ENCODE peak calls at places on chromosomes 12 and 14, in four cellular contexts. Y is NB4, H is stomach, X is lower leg skin. D is an unnamed sample.

GRCh38 chr12:728781-729180 is 23.6 kb upstream of the WNK1 start:
- DNase-seq in Y (no peak), H (no peak), X (no peak), D (no peak)

GRCh38 chr12:119208626-119209061 is 29.9 kb downstream of the HSPB8 start:
- DNase-seq in Y (no peak), H (peak), X (peak), D (peak)

GRCh38 chr12:79344855-79345840 is 345.6 kb downstream of the PAWR start:
- DNase-seq in Y (peak), H (no peak), X (no peak), D (no peak)

GRCh38 chr14:105117257-105117646 is 51.3 kb downstream of the JAG2 start:
- DNase-seq in Y (no peak), H (no peak), X (no peak), D (no peak)

GRCh38 chr12:64181504-64182291 is 40.4 kb downstream of the KICS2 start:
- DNase-seq in Y (peak), H (peak), X (peak), D (no peak)

GRCh38 chr12:80815351-80815750 is 98.6 kb downstream of the MYF5 start:
- DNase-seq in Y (no peak), H (no peak), X (no peak), D (no peak)

GRCh38 chr12:11812558-11813421 is 163.3 kb downstream of the ETV6 start:
- DNase-seq in Y (peak), H (no peak), X (no peak), D (no peak)

GRCh38 chr14:105477659-105478623 is 3.3 kb downstream of the CRIP2 start:
- DNase-seq in Y (peak), H (no peak), X (no peak), D (no peak)

GRCh38 chr12:108547633-108548172 is 13.3 kb downstream of the SART3 start:
- DNase-seq in Y (no peak), H (no peak), X (no peak), D (peak)

GRCh38 chr12:15540469-15540872 is 218.2 kb downstream of the PTPRO start:
- DNase-seq in Y (no peak), H (no peak), X (no peak), D (no peak)

GRCh38 chr12:108605000-108605689 is 7.3 kb upstream of the TMEM119 start:
- DNase-seq in Y (no peak), H (no peak), X (no peak), D (no peak)

GRCh38 chr14:96638041-96638855 is 136.1 kb downstream of the PAPOLA start:
- DNase-seq in Y (no peak), H (peak), X (no peak), D (peak)

GRCh38 chr14:54537651-54538050 is 27.9 kb downstream of the CGRRF1 start:
- DNase-seq in Y (no peak), H (no peak), X (no peak), D (no peak)

GRCh38 chr12:3137268-3137761 is 60.1 kb downstream of the TSPAN9 start:
- DNase-seq in Y (no peak), H (no peak), X (no peak), D (no peak)

GRCh38 chr14:54593860-54594259 is 26.9 kb downstream of the SAMD4A start:
- DNase-seq in Y (no peak), H (no peak), X (no peak), D (no peak)

GRCh38 chr14:91368681-91369416 is 48.8 kb downstream of the CCDC88C start:
- DNase-seq in Y (no peak), H (no peak), X (no peak), D (no peak)

GRCh38 chr12:22029491-22029890 is 16.5 kb upstream of the CMAS start:
- DNase-seq in Y (no peak), H (no peak), X (no peak), D (no peak)

GRCh38 chr14:95320076-95320895 is 578 bp upstream of the CLMN start:
- DNase-seq in Y (no peak), H (no peak), X (no peak), D (no peak)

GRCh38 chr12:28578833-28579252 is 388.6 kb downstream of the CCDC91 start:
- DNase-seq in Y (no peak), H (no peak), X (no peak), D (no peak)

GRCh38 chr12:89348894-89349669 is 3.2 kb downstream of the DUSP6 start:
- DNase-seq in Y (peak), H (no peak), X (no peak), D (no peak)

GRCh38 chr12:19402743-19403400 is 36.4 kb upstream of the AEBP2 start:
- DNase-seq in Y (no peak), H (peak), X (no peak), D (no peak)

GRCh38 chr12:119115296-119115905 is 63.3 kb upstream of the HSPB8 start:
- DNase-seq in Y (peak), H (no peak), X (peak), D (no peak)

GRCh38 chr12:11593013-11593412 is 56.5 kb upstream of the ETV6 start:
- DNase-seq in Y (no peak), H (no peak), X (no peak), D (no peak)

GRCh38 chr12:56670836-56671235 is 17.2 kb downstream of the PTGES3 start:
- DNase-seq in Y (no peak), H (no peak), X (no peak), D (no peak)

GRCh38 chr12:16437281-16437816 is 89.9 kb downstream of the MGST1 start:
- DNase-seq in Y (no peak), H (no peak), X (no peak), D (no peak)

GRCh38 chr14:75182820-75183219 is 6.4 kb upstream of the TMED10 start:
- DNase-seq in Y (peak), H (no peak), X (no peak), D (no peak)

GRCh38 chr14:33848706-33849454 is 102.0 kb downstream of the EGLN3 start:
- DNase-seq in Y (peak), H (peak), X (no peak), D (peak)

GRCh38 chr12:113422030-113422900 is at the start of gene SDSL:
- DNase-seq in Y (peak), H (peak), X (peak), D (peak)

GRCh38 chr12:131375972-131376345 is 334.9 kb upstream of the SFSWAP start:
- DNase-seq in Y (no peak), H (no peak), X (no peak), D (no peak)

GRCh38 chr14:37150414-37150813 is 22.0 kb downstream of the SLC25A21 start:
- DNase-seq in Y (peak), H (no peak), X (no peak), D (no peak)

GRCh38 chr14:99234982-99235491 is 37.0 kb downstream of the BCL11B start:
- DNase-seq in Y (peak), H (no peak), X (no peak), D (no peak)

GRCh38 chr12:13044002-13044858 is at the start of gene FAM234B:
- DNase-seq in Y (peak), H (peak), X (peak), D (peak)

GRCh38 chr14:22567437-22567836 is 21.6 kb downstream of the DAD1 start:
- DNase-seq in Y (no peak), H (no peak), X (no peak), D (no peak)

GRCh38 chr14:75531660-75532317 is 9.5 kb downstream of the BATF start:
- DNase-seq in Y (no peak), H (no peak), X (no peak), D (peak)

GRCh38 chr12:10223208-10223607 is 10.5 kb downstream of the GABARAPL1 start:
- DNase-seq in Y (no peak), H (no peak), X (no peak), D (no peak)

GRCh38 chr14:95500772-95501401 is 15.6 kb downstream of the SYNE3 start:
- DNase-seq in Y (no peak), H (peak), X (no peak), D (no peak)

GRCh38 chr12:47545938-47546609 is 159.8 kb downstream of the RPAP3 start:
- DNase-seq in Y (no peak), H (no peak), X (no peak), D (no peak)
- TF ChIP-seq POLR2A in Y (no peak), H (no peak), X (no peak), D (no peak)

DNA sequence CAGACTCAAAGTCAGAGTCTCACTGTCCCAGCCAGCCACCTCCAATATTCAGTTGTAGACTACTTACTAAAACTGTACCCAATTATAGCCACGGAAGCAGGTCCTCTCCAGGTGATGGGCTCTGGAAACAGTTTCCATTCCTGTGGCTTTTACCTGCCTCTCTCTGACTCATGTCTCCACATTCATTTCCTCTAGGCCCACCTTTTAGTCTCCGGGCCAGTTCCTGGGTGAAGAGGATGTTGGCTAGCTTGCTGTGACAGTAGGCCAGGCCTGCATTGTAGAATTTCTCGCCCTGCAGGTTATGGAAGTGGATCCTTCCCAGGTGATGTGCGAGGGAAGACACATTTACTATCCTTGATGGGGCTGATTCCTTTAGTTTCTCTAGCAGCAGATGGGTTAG is 5.6 kb downstream of the RDH11 start:
- DNase-seq in Y (no peak), H (no peak), X (no peak), D (no peak)
- H3K4me3 ChIP-seq in Y (no peak), H (no peak), X (no peak), D (no peak)

GRCh38 chr12:26895672-26896071 is 42.1 kb downstream of the INTS13 start:
- DNase-seq in Y (no peak), H (no peak), X (no peak), D (no peak)
- TF ChIP-seq POLR2A in Y (no peak), H (no peak), X (no peak), D (no peak)

DNA sequence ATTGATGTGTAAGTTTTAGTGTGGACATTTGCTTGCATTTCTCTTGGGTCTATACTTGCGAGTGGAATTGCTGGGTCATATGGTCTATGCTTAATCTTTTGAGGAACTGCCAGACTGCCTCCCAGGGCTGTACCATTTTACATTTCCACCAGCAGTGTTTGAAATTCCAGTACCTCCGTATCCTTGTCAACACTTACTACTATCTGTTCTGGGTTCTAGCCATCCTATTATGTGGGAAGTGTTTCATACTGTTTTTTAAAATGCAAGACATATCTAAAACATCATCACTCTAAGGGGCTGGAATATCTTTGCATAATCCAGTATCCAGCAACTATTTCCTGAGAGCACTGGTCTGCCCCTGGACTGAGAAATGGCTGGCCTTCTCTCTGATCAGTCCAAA is 80.2 kb upstream of the RIN3 start:
- DNase-seq in Y (no peak), H (no peak), X (no peak), D (no peak)
- H3K4me3 ChIP-seq in Y (no peak), H (no peak), X (no peak), D (no peak)

DNA sequence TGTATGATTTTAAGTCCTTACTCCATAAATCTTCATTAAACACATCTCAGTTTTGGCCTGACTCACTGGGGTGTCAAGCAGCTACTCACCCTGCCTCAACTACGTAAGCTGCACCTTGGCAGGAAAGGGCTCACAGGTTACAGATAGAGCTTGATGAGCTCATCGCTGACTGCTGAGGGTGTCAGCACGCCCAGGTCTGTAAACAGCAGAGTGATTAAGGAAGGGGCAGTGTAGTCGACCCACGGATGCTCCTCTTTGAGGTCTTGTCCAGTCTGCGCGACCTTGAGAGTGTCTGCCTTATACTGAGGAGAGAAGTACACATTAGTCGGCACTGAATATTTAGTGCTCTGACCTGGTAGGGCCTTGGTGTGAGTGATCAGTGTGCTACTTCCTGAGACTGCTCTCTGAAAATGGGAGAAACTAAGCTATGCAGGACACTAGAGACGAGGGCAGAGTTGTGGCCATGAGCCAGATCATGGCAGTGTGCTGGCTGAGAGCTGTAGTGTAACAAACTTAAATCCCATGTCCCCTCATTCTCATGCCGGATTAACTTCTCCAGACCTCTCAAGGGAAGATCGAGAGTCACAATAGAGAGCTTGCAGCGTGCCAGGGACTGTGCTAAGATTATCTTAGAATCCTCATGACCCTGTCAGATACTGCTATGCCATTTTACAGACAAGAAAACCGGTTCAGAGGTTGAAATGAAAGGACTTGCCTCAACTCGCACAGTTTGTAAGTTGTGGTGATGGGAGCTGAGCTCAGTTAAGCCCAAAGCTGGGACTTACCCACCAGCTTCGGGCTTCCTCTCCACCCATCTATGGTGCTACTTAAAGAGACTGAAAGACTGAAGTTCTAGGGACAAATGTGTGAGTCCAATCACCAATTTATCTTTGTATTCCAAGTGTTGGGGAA is 11.6 kb downstream of the EIF2B1 start:
- DNase-seq in Y (no peak), H (no peak), X (no peak), D (no peak)
- TF ChIP-seq POLR2A in Y (peak), H (no peak), X (no peak), D (no peak)